ENCODE peak calls at places on chromosomes 3 and 15, in eight cellular contexts. One of them, this sample, is unnamed.

GRCh38 chr3:58620446-58620845 is 43.3 kb upstream of the FAM107A start:
- DNase-seq in cerebellum: no peak
- DNase-seq in neural progenitor cell: no peak
- DNase-seq in C1 segment of cervical spinal cord: no peak
- DNase-seq in AG10803: no peak
- DNase-seq in nephron progenitor cell: no peak
- DNase-seq in fibroblast of lung: no peak
- DNase-seq in activated T-cell treated with anti-CD3 and anti-CD28 coated beads for 1 hour: no peak
- DNase-seq in this sample: no peak

GRCh38 chr15:32802296-32802936 is 84.6 kb downstream of the GREM1 start:
- DNase-seq in activated T-cell treated with anti-CD3 and anti-CD28 coated beads for 1 hour: no peak
- DNase-seq in nephron progenitor cell: peak
- DNase-seq in AG10803: peak
- DNase-seq in C1 segment of cervical spinal cord: no peak
- DNase-seq in neural progenitor cell: no peak
- DNase-seq in cerebellum: no peak
- DNase-seq in fibroblast of lung: peak
- DNase-seq in this sample: peak

GRCh38 chr15:33852570-33852969 is 115.7 kb upstream of the CHRM5 start:
- DNase-seq in nephron progenitor cell: no peak
- DNase-seq in cerebellum: no peak
- DNase-seq in C1 segment of cervical spinal cord: no peak
- DNase-seq in fibroblast of lung: peak
- DNase-seq in neural progenitor cell: no peak
- DNase-seq in AG10803: peak
- DNase-seq in activated T-cell treated with anti-CD3 and anti-CD28 coated beads for 1 hour: no peak
- DNase-seq in this sample: peak

GRCh38 chr3:46407976-46408375 is 917 bp downstream of the CCRL2 start:
- DNase-seq in AG10803: no peak
- DNase-seq in nephron progenitor cell: no peak
- DNase-seq in C1 segment of cervical spinal cord: no peak
- DNase-seq in fibroblast of lung: no peak
- DNase-seq in neural progenitor cell: no peak
- DNase-seq in activated T-cell treated with anti-CD3 and anti-CD28 coated beads for 1 hour: no peak
- DNase-seq in cerebellum: no peak
- DNase-seq in this sample: no peak

GRCh38 chr3:12002912-12003311 is 1.3 kb upstream of the SYN2 start:
- DNase-seq in cerebellum: no peak
- DNase-seq in nephron progenitor cell: no peak
- DNase-seq in AG10803: no peak
- DNase-seq in fibroblast of lung: no peak
- DNase-seq in activated T-cell treated with anti-CD3 and anti-CD28 coated beads for 1 hour: no peak
- DNase-seq in C1 segment of cervical spinal cord: no peak
- DNase-seq in neural progenitor cell: no peak
- DNase-seq in this sample: no peak

GRCh38 chr3:100269410-100270217 is 8.8 kb downstream of the TBC1D23 start:
- DNase-seq in cerebellum: no peak
- DNase-seq in nephron progenitor cell: no peak
- DNase-seq in fibroblast of lung: peak
- DNase-seq in C1 segment of cervical spinal cord: no peak
- DNase-seq in activated T-cell treated with anti-CD3 and anti-CD28 coated beads for 1 hour: no peak
- DNase-seq in neural progenitor cell: no peak
- DNase-seq in AG10803: peak
- DNase-seq in this sample: peak

GRCh38 chr3:85821130-85821756 is 862.5 kb downstream of the CADM2 start:
- DNase-seq in fibroblast of lung: peak
- DNase-seq in activated T-cell treated with anti-CD3 and anti-CD28 coated beads for 1 hour: no peak
- DNase-seq in C1 segment of cervical spinal cord: peak
- DNase-seq in AG10803: no peak
- DNase-seq in nephron progenitor cell: peak
- DNase-seq in neural progenitor cell: peak
- DNase-seq in cerebellum: no peak
- DNase-seq in this sample: no peak

GRCh38 chr15:73965094-73965729 is 26.9 kb downstream of the STOML1 start:
- DNase-seq in nephron progenitor cell: peak
- DNase-seq in activated T-cell treated with anti-CD3 and anti-CD28 coated beads for 1 hour: no peak
- DNase-seq in cerebellum: no peak
- DNase-seq in AG10803: no peak
- DNase-seq in C1 segment of cervical spinal cord: no peak
- DNase-seq in neural progenitor cell: peak
- DNase-seq in fibroblast of lung: no peak
- DNase-seq in this sample: no peak

GRCh38 chr3:120177151-120177550 is 82.9 kb upstream of the GSK3B start:
- DNase-seq in fibroblast of lung: peak
- DNase-seq in cerebellum: no peak
- DNase-seq in AG10803: peak
- DNase-seq in C1 segment of cervical spinal cord: peak
- DNase-seq in activated T-cell treated with anti-CD3 and anti-CD28 coated beads for 1 hour: no peak
- DNase-seq in nephron progenitor cell: peak
- DNase-seq in neural progenitor cell: no peak
- DNase-seq in this sample: peak

This sample was measured in fibroblast of villous mesenchyme.